ENCODE peak calls at places on chromosomes 3 and 15, in four cellular contexts. C, Q, E and K are unnamed samples. For H3K27me3 and H3K4me1, the result is how much of the 10 kb centered on the place peaks cover.

GRCh38 chr3:78969483-78969882 is 798.3 kb downstream of the ROBO1 start:
- DNase-seq in C (peak), Q (no peak), E (no peak), K (no peak)

GRCh38 chr3:127123533-127123932 is 69.4 kb upstream of the PRR23E start:
- DNase-seq in C (no peak), Q (no peak), E (no peak), K (no peak)

GRCh38 chr3:66407281-66408218 is 93.3 kb downstream of the LRIG1 start:
- DNase-seq in C (peak), Q (peak), E (peak), K (peak)

GRCh38 chr3:158679547-158680000 is 7.1 kb upstream of the LXN start:
- DNase-seq in C (peak), Q (no peak), E (no peak), K (no peak)

GRCh38 chr3:14374444-14374883 is 27.9 kb upstream of the SLC6A6 start:
- DNase-seq in C (peak), Q (peak), E (no peak), K (no peak)

GRCh38 chr3:4493931-4494806 is 1.0 kb downstream of the ITPR1 start:
- DNase-seq in C (no peak), Q (peak), E (peak), K (peak)

GRCh38 chr15:80157215-80157614 is 4.4 kb downstream of the FAH start:
- DNase-seq in C (no peak), Q (no peak), E (no peak), K (no peak)

GRCh38 chr15:74780983-74781672 is 752 bp upstream of the CSK start:
- DNase-seq in C (peak), Q (no peak), E (no peak), K (peak)

GRCh38 chr3:37751537-37751936 is 110.1 kb upstream of the CTDSPL start:
- DNase-seq in C (no peak), Q (no peak), E (no peak), K (no peak)

GRCh38 chr3:78507196-78507984 is 1260.4 kb downstream of the ROBO1 start:
- DNase-seq in C (peak), Q (no peak), E (no peak), K (peak)

GRCh38 chr3:54427951-54428871 is 305.9 kb downstream of the CACNA2D3 start:
- DNase-seq in C (peak), Q (no peak), E (peak), K (peak)

GRCh38 chr3:7146529-7146928 is 285.6 kb downstream of the GRM7 start:
- DNase-seq in C (no peak), Q (no peak), E (no peak), K (no peak)

GRCh38 chr15:90142216-90143175 is 40.2 kb upstream of the IDH2 start:
- DNase-seq in C (no peak), Q (no peak), E (no peak), K (no peak)

GRCh38 chr3:120244834-120245225 is 40.2 kb downstream of the GPR156 start:
- DNase-seq in C (no peak), Q (no peak), E (no peak), K (no peak)

GRCh38 chr3:37753428-37753827 is 108.3 kb upstream of the CTDSPL start:
- DNase-seq in C (peak), Q (no peak), E (no peak), K (no peak)

GRCh38 chr3:148379763-148380162 is 317.9 kb upstream of the AGTR1 start:
- DNase-seq in C (peak), Q (no peak), E (no peak), K (peak)

GRCh38 chr3:120432105-120432860 is 18.5 kb downstream of the FSTL1 start:
- DNase-seq in C (no peak), Q (no peak), E (peak), K (peak)

GRCh38 chr3:177478170-177478859 is 281.0 kb upstream of the TBL1XR1 start:
- DNase-seq in C (peak), Q (no peak), E (no peak), K (no peak)

GRCh38 chr15:85408270-85408746 is 27.9 kb downstream of the AKAP13 start:
- DNase-seq in C (no peak), Q (no peak), E (no peak), K (no peak)

GRCh38 chr3:32841875-32842505 is 24.2 kb downstream of the TRIM71 start:
- DNase-seq in C (no peak), Q (no peak), E (no peak), K (no peak)

GRCh38 chr15:88982304-88982945 is 69.2 kb upstream of the MFGE8 start:
- DNase-seq in C (no peak), Q (peak), E (no peak), K (no peak)

GRCh38 chr3:30826381-30827061 is 67.9 kb downstream of the GADL1 start:
- DNase-seq in C (no peak), Q (no peak), E (no peak), K (no peak)

GRCh38 chr3:39548282-39548681 is 80.8 kb downstream of the MOBP start:
- DNase-seq in C (peak), Q (no peak), E (no peak), K (no peak)

GRCh38 chr3:156341831-156342416 is 213.0 kb downstream of the SSR3 start:
- DNase-seq in C (no peak), Q (no peak), E (no peak), K (no peak)

GRCh38 chr3:186815490-186815889 is 9.2 kb upstream of the RFC4 start:
- DNase-seq in C (peak), Q (no peak), E (no peak), K (no peak)

GRCh38 chr3:94532951-94533350 is 470.1 kb downstream of the NSUN3 start:
- DNase-seq in C (no peak), Q (no peak), E (no peak), K (no peak)

GRCh38 chr15:75069301-75069925 is 46.0 kb downstream of the PPCDC start:
- DNase-seq in C (no peak), Q (no peak), E (no peak), K (no peak)

GRCh38 chr3:196979545-196979944 is 10.9 kb upstream of the PIGZ start:
- DNase-seq in C (no peak), Q (no peak), E (no peak), K (no peak)

GRCh38 chr15:88419830-88420229 is 47.4 kb downstream of the MRPL46 start:
- DNase-seq in C (peak), Q (no peak), E (no peak), K (no peak)

GRCh38 chr3:12549971-12550760 is 4.9 kb upstream of the MKRN2OS start:
- DNase-seq in C (no peak), Q (no peak), E (no peak), K (no peak)
- H3K27me3 ChIP-seq in C (under half), Q (under half), E (under half), K (under half)

GRCh38 chr3:16506451-16506850 is 7.0 kb downstream of the RFTN1 start:
- DNase-seq in C (no peak), Q (no peak), E (no peak), K (no peak)

GRCh38 chr3:16508242-16508575 is 5.3 kb downstream of the RFTN1 start:
- DNase-seq in C (no peak), Q (no peak), E (no peak), K (no peak)

GRCh38 chr3:16508591-16508995 is 4.9 kb downstream of the RFTN1 start:
- DNase-seq in C (no peak), Q (no peak), E (no peak), K (no peak)

GRCh38 chr3:16506884-16507409 is 6.6 kb downstream of the RFTN1 start:
- DNase-seq in C (no peak), Q (no peak), E (no peak), K (no peak)

GRCh38 chr3:16507540-16508241 is 5.8 kb downstream of the RFTN1 start:
- DNase-seq in C (no peak), Q (no peak), E (no peak), K (no peak)
- H3K4me1 ChIP-seq in C (under half), Q (half or more), E (under half), K (under half)

DNA sequence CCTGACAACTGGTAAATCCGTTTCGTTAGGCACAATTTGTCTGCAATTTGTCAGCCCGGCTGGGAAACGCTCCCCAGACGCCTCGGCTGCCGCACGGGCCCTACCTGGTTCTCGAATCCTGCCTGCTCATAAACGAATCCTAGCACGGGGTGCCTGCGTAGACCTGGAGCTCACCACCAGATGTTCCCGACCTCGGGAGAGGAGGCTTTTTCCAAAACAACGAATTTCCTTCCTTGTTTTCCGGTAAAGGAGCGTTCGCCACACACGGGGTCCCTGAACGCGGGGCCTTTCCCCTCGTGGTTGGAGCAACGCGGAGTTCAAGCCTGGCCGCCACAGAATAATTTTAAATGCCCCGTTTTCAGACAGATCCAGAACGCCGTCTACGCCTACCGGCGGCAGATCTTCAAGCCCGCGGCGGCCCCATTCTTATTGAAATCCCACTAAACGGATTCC is 1.1 kb downstream of the GATA2 start:
- DNase-seq in C (peak), Q (no peak), E (peak), K (no peak)
- H3K27me3 ChIP-seq in C (half or more), Q (half or more), E (half or more), K (under half)

DNA sequence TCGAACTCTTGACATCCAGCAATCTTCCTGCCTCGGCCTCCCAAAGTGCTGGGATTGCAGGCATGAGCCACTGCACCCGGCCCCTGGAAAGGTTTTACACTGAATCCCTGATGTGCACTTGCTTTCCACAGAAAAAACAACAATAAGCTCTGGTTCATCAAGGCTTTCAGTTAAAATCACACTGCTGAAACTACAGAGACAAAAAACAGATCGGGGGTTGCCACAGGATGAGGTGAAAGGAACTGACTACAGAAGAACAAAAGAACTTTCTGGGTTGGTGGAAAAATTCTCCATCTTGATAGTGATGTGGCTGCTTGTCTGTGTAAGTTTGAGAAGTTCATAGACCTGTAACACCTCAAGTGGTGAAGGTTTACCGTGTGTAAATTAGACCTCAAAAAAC is 2.9 kb downstream of the RAB43 start:
- DNase-seq in C (no peak), Q (no peak), E (no peak), K (no peak)
- H3K4me1 ChIP-seq in C (under half), Q (under half), E (under half), K (under half)